ENCODE peak calls at places on chromosomes 11 and 22, in four cellular contexts. U, D, N and T are unnamed samples.

GRCh38 chr11:73787051-73787642 is 527 bp upstream of the MRPL48 start:
- DNase-seq in U (no peak), D (no peak), N (no peak), T (no peak)

GRCh38 chr11:45290586-45290985 is 4.4 kb upstream of the SYT13 start:
- DNase-seq in U (no peak), D (no peak), N (no peak), T (no peak)

GRCh38 chr11:46120361-46120710 is 918 bp downstream of the PHF21A start:
- DNase-seq in U (no peak), D (no peak), N (peak), T (no peak)

GRCh38 chr11:22162754-22163153 is 30.1 kb upstream of the ANO5 start:
- DNase-seq in U (no peak), D (no peak), N (no peak), T (no peak)

GRCh38 chr11:44861829-44862545 is 88.7 kb downstream of the TP53I11 start:
- DNase-seq in U (peak), D (peak), N (peak), T (no peak)

GRCh38 chr11:69644071-69644961 is 3.4 kb downstream of the CCND1 start:
- DNase-seq in U (peak), D (no peak), N (peak), T (no peak)

GRCh38 chr11:65424200-65425104 is 1.9 kb downstream of the NEAT1 start:
- DNase-seq in U (peak), D (no peak), N (no peak), T (no peak)

GRCh38 chr11:110373061-110373702 is 56.6 kb upstream of the FDX1 start:
- DNase-seq in U (peak), D (no peak), N (no peak), T (no peak)

GRCh38 chr11:64088159-64089026 is 52.7 kb downstream of the FLRT1 start:
- DNase-seq in U (no peak), D (no peak), N (peak), T (no peak)

GRCh38 chr11:64755681-64756361 is 4.0 kb downstream of the PYGM start:
- DNase-seq in U (no peak), D (no peak), N (no peak), T (peak)

GRCh38 chr11:20612416-20612815 is 13.0 kb downstream of the SLC6A5 start:
- DNase-seq in U (no peak), D (no peak), N (no peak), T (no peak)

GRCh38 chr11:116797816-116798215 is 6.1 kb upstream of the APOA5 start:
- DNase-seq in U (no peak), D (no peak), N (no peak), T (no peak)

GRCh38 chr22:30694638-30695350 is at the start of gene OSBP2:
- DNase-seq in U (no peak), D (no peak), N (no peak), T (peak)

GRCh38 chr22:38844661-38845367 is 986 bp upstream of the NPTXR start:
- DNase-seq in U (no peak), D (no peak), N (no peak), T (no peak)

GRCh38 chr22:38842512-38843200 is 1.2 kb downstream of the NPTXR start:
- DNase-seq in U (no peak), D (no peak), N (no peak), T (no peak)

GRCh38 chr22:38841635-38842034 is 2.2 kb downstream of the NPTXR start:
- DNase-seq in U (no peak), D (no peak), N (no peak), T (no peak)

GRCh38 chr22:38843716-38844660 is at the start of gene NPTXR:
- DNase-seq in U (peak), D (no peak), N (peak), T (no peak)

DNA sequence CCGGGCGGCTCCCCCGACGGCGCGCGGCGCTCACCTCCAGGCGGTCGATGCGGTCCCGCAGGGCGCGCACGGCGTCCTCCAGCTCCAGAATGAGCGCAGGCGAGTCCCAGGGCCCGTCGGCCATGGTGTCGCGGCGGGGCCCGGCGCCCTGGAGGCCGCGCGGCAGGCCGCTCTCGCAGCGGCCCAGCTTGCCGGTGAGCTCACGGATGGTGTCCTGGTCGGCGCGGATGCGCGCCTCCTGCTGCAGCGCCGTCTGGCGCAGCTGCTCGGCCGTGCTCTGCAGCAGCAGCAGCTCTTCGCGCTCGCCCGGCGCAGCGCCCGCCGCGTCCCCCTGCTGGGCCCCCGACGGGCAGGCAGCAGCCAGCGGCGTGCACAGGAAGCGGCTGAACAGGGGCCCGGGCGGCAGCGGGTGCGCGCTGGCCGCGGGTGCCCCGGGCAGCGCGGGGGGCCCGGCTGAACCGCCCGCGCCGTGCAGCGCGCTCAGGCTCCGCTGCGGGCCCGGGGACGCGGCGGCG is 570 bp downstream of the NPTXR start:
- DNase-seq in U (peak), D (no peak), N (peak), T (no peak)
- TF ChIP-seq CTCF in U (peak), D (no peak), N (peak), T (peak)

GRCh38 chr11:111978028-111978771 is 41.1 kb downstream of the DIXDC1 start:
- DNase-seq in U (peak), D (no peak), N (no peak), T (no peak)
- TF ChIP-seq CTCF in U (no peak), D (no peak), N (no peak), T (peak)

GRCh38 chr11:28464252-28464867 is 356.2 kb downstream of the METTL15 start:
- DNase-seq in U (peak), D (no peak), N (no peak), T (no peak)

GRCh38 chr11:28466506-28466905 is 358.3 kb downstream of the METTL15 start:
- DNase-seq in U (no peak), D (no peak), N (no peak), T (no peak)

GRCh38 chr11:28472904-28473303 is 364.7 kb downstream of the METTL15 start:
- DNase-seq in U (no peak), D (no peak), N (no peak), T (no peak)

GRCh38 chr11:28476053-28476452 is 367.9 kb downstream of the METTL15 start:
- DNase-seq in U (no peak), D (no peak), N (no peak), T (no peak)

DNA sequence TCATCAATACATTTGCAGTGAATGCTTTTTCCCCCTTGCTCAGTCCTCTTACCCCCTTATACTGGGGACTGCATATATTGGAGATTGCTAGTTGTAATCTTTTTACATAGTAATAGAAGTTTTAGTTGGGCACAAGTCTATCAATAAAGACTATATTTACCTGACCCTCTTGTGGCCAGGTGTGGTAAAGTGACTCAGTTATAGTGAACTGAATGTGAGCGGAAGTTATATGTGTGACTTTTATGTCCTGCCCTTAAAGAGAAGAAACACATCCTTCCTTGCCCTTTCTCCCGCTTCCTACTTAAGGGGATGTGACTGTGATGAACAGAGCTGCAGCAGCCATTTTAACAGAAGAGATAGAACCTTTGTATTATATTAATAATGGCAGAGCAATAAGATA is 362.0 kb downstream of the METTL15 start:
- DNase-seq in U (no peak), D (no peak), N (no peak), T (no peak)
- TF ChIP-seq CTCF in U (no peak), D (no peak), N (no peak), T (no peak)

GRCh38 chr11:61447601-61448551 is 18.0 kb downstream of the SDHAF2 start:
- DNase-seq in U (peak), D (no peak), N (no peak), T (no peak)
- TF ChIP-seq CTCF in U (no peak), D (no peak), N (no peak), T (no peak)

GRCh38 chr11:68009391-68010000 is 631 bp upstream of the ALDH3B1 start:
- DNase-seq in U (peak), D (no peak), N (no peak), T (no peak)
- TF ChIP-seq CTCF in U (peak), D (no peak), N (peak), T (peak)

DNA sequence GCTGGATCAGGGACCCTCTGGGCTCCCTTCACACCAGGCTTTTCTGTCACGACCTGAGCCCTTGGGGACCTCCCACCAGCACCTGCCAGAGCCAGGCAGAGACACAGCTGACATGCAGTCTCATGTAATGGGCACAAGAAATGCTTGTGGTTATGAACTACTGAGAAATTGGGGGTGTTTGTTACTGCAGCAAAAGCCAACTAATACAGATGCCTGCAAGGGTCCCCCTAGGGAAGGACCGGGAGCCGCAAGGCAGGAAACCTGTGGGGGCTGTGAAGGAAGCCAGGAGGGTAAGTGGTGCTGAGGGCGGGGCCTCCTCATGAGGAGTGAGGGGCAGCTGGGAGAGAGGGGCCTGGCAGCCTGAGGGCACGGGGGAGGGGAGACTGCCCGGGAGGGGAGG is 16.6 kb downstream of the WNT11 start:
- DNase-seq in U (no peak), D (no peak), N (no peak), T (no peak)
- TF ChIP-seq CTCF in U (no peak), D (no peak), N (no peak), T (no peak)

DNA sequence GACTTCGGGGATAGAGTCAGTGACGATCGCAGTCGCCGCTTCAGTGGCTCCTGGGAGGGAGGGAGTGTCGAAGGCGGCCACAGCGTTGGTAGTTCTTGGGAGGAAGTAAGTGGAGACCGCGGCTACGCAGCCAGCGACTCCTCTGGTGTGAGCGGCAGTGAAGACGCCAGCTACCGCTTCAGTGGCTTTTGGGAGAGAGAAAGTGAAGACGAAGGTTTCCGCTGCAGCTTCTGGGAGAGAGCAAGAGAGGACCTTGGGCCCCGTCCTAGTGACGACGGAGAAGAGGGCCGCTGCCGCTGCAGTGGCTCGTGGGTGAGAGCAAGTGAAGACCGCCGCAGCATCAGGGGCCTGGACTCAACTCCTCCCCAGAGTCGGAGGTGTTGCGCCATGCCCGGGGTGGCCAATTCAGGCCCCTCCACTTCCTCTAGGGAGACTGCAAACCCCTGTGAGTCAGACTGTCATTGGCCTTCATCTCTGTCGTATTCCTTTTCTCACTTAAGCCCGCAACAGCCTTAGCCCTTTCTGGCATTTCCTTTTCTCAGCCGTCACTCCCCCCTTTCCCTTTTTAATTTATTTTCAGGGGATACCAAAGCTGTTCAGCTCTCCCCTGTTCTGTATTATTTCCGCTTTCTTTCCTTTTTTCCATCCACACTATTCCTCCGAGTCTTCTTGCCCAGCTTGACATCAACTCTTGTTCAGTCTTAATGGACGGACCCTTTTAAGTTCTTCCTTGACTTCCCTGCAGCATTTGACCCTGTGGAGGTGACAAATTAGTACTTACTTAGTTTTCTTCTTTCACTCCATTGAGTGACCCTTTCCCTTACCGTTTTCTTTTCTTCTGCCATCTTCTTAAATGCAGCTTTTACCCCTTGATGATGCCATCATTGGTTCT is 1.0 kb downstream of the ANKRD42 start:
- DNase-seq in U (peak), D (no peak), N (peak), T (no peak)
- TF ChIP-seq CTCF in U (no peak), D (no peak), N (no peak), T (peak)

GRCh38 chr11:118883368-118884071 is at the start of gene CXCR5:
- DNase-seq in U (peak), D (no peak), N (no peak), T (no peak)
- TF ChIP-seq CTCF in U (no peak), D (no peak), N (no peak), T (no peak)

GRCh38 chr11:62724171-62724570 is 3.1 kb downstream of the HNRNPUL2 start:
- DNase-seq in U (no peak), D (no peak), N (no peak), T (no peak)

GRCh38 chr11:62726156-62727006 is 876 bp downstream of the HNRNPUL2 start:
- DNase-seq in U (no peak), D (no peak), N (no peak), T (peak)

GRCh38 chr11:62725686-62726085 is 1.6 kb downstream of the HNRNPUL2 start:
- DNase-seq in U (no peak), D (no peak), N (no peak), T (no peak)

GRCh38 chr11:62719302-62719978 is 7.8 kb downstream of the HNRNPUL2 start:
- DNase-seq in U (peak), D (no peak), N (no peak), T (no peak)

GRCh38 chr11:62721994-62722393 is 5.3 kb downstream of the HNRNPUL2 start:
- DNase-seq in U (peak), D (no peak), N (no peak), T (no peak)
- TF ChIP-seq CTCF in U (no peak), D (no peak), N (no peak), T (peak)

GRCh38 chr22:42990131-42990838 is 24.7 kb downstream of the PACSIN2 start:
- DNase-seq in U (peak), D (peak), N (peak), T (no peak)
- TF ChIP-seq CTCF in U (peak), D (no peak), N (peak), T (peak)